ENCODE peak calls at places on chromosomes 5 and 9, in four cellular contexts. X, Z, K and U are unnamed samples.

GRCh38 chr5:10254686-10255085 is 4.6 kb downstream of the CCT5 start:
- DNase-seq in X (no peak), Z (no peak), K (no peak), U (no peak)

GRCh38 chr5:16897284-16897704 is 38.8 kb downstream of the MYO10 start:
- DNase-seq in X (no peak), Z (no peak), K (no peak), U (no peak)

GRCh38 chr9:86674475-86674874 is 272.8 kb downstream of the GAS1 start:
- DNase-seq in X (no peak), Z (no peak), K (peak), U (no peak)

GRCh38 chr5:145774442-145774841 is 60.7 kb downstream of the PRELID2 start:
- DNase-seq in X (no peak), Z (no peak), K (peak), U (no peak)

GRCh38 chr9:107488400-107489143 is 997 bp downstream of the KLF4 start:
- DNase-seq in X (peak), Z (no peak), K (peak), U (peak)

GRCh38 chr5:21802869-21803490 is 1050.2 kb downstream of the CDH12 start:
- DNase-seq in X (no peak), Z (no peak), K (peak), U (no peak)

GRCh38 chr9:87601175-87601574 is 103.5 kb downstream of the DAPK1 start:
- DNase-seq in X (no peak), Z (no peak), K (no peak), U (no peak)

GRCh38 chr5:1439388-1440097 is 5.7 kb downstream of the SLC6A3 start:
- DNase-seq in X (no peak), Z (no peak), K (no peak), U (no peak)

GRCh38 chr9:96150324-96151023 is 151.5 kb downstream of the HSD17B3 start:
- DNase-seq in X (no peak), Z (no peak), K (no peak), U (no peak)

GRCh38 chr9:130805510-130806387 is 29.3 kb upstream of the ABL1 start:
- DNase-seq in X (no peak), Z (no peak), K (no peak), U (no peak)

GRCh38 chr5:94347130-94347529 is 271.3 kb downstream of the KIAA0825 start:
- DNase-seq in X (no peak), Z (no peak), K (no peak), U (no peak)

GRCh38 chr5:163565931-163566608 is 60.7 kb downstream of the MAT2B start:
- DNase-seq in X (no peak), Z (no peak), K (peak), U (no peak)